ENCODE peak calls at places on chromosomes 1 and 21, in four cellular contexts. D is epithelial cell of esophagus, T is A549, E is fibroblast of pulmonary artery. A is an unnamed sample.

GRCh38 chr1:155777541-155777940 is 79.5 kb downstream of the GON4L start:
- DNase-seq in D (no peak), T (no peak), E (no peak), A (no peak)

GRCh38 chr1:22681564-22682276 is 28.7 kb downstream of the C1QB start:
- DNase-seq in D (no peak), T (no peak), E (no peak), A (no peak)

GRCh38 chr1:228457017-228457395 is 30.2 kb upstream of the RNF187 start:
- DNase-seq in D (no peak), T (no peak), E (no peak), A (no peak)

GRCh38 chr1:88791192-88791591 is 100.2 kb downstream of the GTF2B start:
- DNase-seq in D (peak), T (no peak), E (peak), A (no peak)

GRCh38 chr21:42118901-42119300 is 47.8 kb downstream of the UMODL1 start:
- DNase-seq in D (no peak), T (no peak), E (no peak), A (no peak)

GRCh38 chr1:100187912-100188311 is 9.9 kb upstream of the LRRC39 start:
- DNase-seq in D (peak), T (no peak), E (peak), A (no peak)

GRCh38 chr1:223776075-223776814 is 63.9 kb downstream of the CAPN2 start:
- DNase-seq in D (peak), T (peak), E (peak), A (peak)

GRCh38 chr1:224497714-224498573 is 63.3 kb upstream of the WDR26 start:
- DNase-seq in D (peak), T (peak), E (peak), A (no peak)

GRCh38 chr1:227333423-227333822 is 15.1 kb upstream of the CDC42BPA start:
- DNase-seq in D (peak), T (no peak), E (no peak), A (no peak)

GRCh38 chr1:214330715-214331114 is 49.8 kb downstream of the SMYD2 start:
- DNase-seq in D (no peak), T (no peak), E (no peak), A (no peak)

GRCh38 chr21:44353200-44353970 is at the start of gene TRPM2:
- DNase-seq in D (no peak), T (no peak), E (peak), A (no peak)

GRCh38 chr21:27201197-27201596 is 234.3 kb upstream of the ADAMTS5 start:
- DNase-seq in D (no peak), T (no peak), E (peak), A (no peak)

GRCh38 chr1:8077120-8077573 is 51.0 kb upstream of the ERRFI1 start:
- DNase-seq in D (peak), T (peak), E (peak), A (peak)

GRCh38 chr21:26389971-26390641 is 183.0 kb downstream of the CYYR1 start:
- DNase-seq in D (peak), T (peak), E (peak), A (peak)

GRCh38 chr1:30172757-30173156 is 550.6 kb downstream of the MATN1 start:
- DNase-seq in D (no peak), T (no peak), E (no peak), A (no peak)

GRCh38 chr1:163877016-163877415 is 555.3 kb downstream of the NUF2 start:
- DNase-seq in D (no peak), T (no peak), E (no peak), A (peak)

GRCh38 chr1:43587594-43587993 is 56.9 kb downstream of the PTPRF start:
- DNase-seq in D (peak), T (no peak), E (peak), A (peak)

GRCh38 chr1:206012086-206012859 is 9.1 kb upstream of the RAB7B start:
- DNase-seq in D (no peak), T (no peak), E (no peak), A (no peak)

GRCh38 chr1:201214886-201215285 is 24.3 kb downstream of the IGFN1 start:
- DNase-seq in D (no peak), T (no peak), E (no peak), A (no peak)

GRCh38 chr1:99767996-99768524 is 1.6 kb upstream of the FRRS1 start:
- DNase-seq in D (no peak), T (no peak), E (peak), A (no peak)

GRCh38 chr1:186008920-186009737 is 274.9 kb downstream of the HMCN1 start:
- DNase-seq in D (peak), T (no peak), E (peak), A (no peak)

GRCh38 chr1:64147759-64148158 is 55.7 kb upstream of the UBE2U start:
- DNase-seq in D (no peak), T (no peak), E (peak), A (no peak)

GRCh38 chr1:227903061-227903521 is 44.6 kb downstream of the WNT9A start:
- DNase-seq in D (no peak), T (no peak), E (no peak), A (no peak)

GRCh38 chr1:209095627-209096595 is 487.6 kb upstream of the CAMK1G start:
- DNase-seq in D (peak), T (peak), E (no peak), A (peak)

GRCh38 chr1:213996320-213997022 is 8.7 kb downstream of the PROX1 start:
- DNase-seq in D (no peak), T (no peak), E (no peak), A (no peak)

GRCh38 chr1:172397221-172397620 is 23.3 kb upstream of the C1orf105 start:
- DNase-seq in D (peak), T (no peak), E (peak), A (no peak)

GRCh38 chr1:172398193-172398592 is 22.3 kb upstream of the C1orf105 start:
- DNase-seq in D (no peak), T (no peak), E (peak), A (no peak)

GRCh38 chr1:172400073-172400737 is 20.3 kb upstream of the C1orf105 start:
- DNase-seq in D (no peak), T (no peak), E (no peak), A (no peak)

GRCh38 chr1:172397633-172398032 is 22.9 kb upstream of the C1orf105 start:
- DNase-seq in D (no peak), T (no peak), E (no peak), A (no peak)

DNA sequence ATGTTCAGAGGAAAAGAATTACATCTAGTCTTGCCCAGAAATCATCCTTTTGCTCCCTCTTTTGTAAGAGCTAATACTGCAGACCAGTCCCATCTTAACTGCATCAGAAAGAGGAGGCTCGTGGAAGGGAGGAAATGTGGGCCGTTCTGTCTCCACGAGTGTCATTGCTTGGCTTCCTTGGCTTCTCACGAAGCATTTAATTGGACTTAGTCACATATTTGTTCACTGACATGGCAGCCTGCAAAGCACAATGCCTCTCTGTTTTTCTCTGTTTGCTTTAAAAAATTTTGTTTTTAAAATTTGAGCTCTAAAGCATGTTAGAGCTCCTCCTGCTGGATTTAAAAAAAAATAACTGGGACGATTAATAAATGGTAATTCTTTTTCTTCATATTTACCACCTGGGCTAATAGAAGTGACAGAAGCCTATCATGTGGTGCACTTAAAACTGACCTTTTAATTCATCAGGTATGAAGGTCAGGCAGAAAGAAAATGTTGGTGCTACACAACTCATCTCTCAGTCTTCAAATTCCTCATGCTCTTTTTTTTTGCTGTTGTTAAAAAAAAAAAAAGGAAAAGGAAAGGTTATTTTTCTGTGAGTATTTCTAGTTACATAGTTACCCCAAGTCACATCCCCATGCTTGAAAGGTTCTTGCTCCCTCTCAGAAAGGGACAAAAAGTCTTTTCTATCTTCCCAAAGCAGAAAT is 21.0 kb upstream of the C1orf105 start:
- DNase-seq in D (peak), T (peak), E (peak), A (peak)
- H3K4me3 ChIP-seq in D (no peak), T (no peak), E (no peak), A (no peak)

DNA sequence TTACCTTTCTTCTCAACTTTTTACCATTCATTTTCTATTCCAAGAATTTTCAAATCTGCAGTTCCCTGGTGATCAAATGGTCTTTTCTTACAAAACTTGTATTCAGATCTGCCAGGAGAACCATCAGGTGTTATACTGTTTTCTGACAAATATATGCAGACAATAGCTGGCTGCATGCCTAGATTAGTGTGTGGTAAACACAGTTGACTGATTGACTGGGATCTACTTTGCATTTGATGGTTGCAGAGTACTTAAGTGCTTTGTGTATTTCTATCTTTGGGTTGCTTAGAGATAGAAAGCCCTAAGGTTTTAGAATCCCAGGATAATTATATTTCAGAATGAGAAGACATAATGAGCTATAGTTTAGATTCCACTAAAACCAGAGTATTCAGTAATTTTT is 102.0 kb upstream of the CHODL start:
- DNase-seq in D (no peak), T (no peak), E (no peak), A (no peak)
- TF ChIP-seq CTCF in D (no peak), T (no peak), E (no peak), A (no peak)

DNA sequence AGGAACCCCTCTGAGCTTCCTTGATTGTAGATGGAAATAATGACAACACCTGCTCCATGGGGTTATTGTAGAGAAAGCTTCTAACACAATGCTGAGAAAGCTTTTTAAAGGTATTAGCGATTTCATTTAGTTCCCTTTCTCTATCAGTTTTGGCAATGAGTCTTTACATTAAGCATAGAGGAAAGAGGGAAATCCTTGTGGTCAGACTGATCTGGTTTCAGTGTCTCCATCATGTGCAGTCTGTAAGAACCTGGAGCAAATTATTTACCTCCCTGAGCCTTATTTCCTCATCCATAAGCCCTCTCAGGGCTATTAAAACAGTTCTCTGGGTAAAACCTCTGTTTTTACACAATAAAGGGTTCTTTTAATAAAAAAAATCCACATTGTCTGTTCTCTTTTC is 87.5 kb downstream of the FGGY start:
- DNase-seq in D (no peak), T (no peak), E (no peak), A (no peak)
- H3K4me3 ChIP-seq in D (no peak), T (no peak), E (no peak), A (no peak)

GRCh38 chr1:49048188-49048587 is 271.5 kb upstream of the BEND5 start:
- DNase-seq in D (no peak), T (no peak), E (no peak), A (no peak)
- TF ChIP-seq CTCF in D (no peak), T (no peak), E (no peak), A (no peak)

GRCh38 chr21:34669149-34669879 is 520 bp downstream of the CLIC6 start:
- DNase-seq in D (no peak), T (no peak), E (no peak), A (no peak)
- H3K4me3 ChIP-seq in D (no peak), T (peak), E (no peak), A (peak)

DNA sequence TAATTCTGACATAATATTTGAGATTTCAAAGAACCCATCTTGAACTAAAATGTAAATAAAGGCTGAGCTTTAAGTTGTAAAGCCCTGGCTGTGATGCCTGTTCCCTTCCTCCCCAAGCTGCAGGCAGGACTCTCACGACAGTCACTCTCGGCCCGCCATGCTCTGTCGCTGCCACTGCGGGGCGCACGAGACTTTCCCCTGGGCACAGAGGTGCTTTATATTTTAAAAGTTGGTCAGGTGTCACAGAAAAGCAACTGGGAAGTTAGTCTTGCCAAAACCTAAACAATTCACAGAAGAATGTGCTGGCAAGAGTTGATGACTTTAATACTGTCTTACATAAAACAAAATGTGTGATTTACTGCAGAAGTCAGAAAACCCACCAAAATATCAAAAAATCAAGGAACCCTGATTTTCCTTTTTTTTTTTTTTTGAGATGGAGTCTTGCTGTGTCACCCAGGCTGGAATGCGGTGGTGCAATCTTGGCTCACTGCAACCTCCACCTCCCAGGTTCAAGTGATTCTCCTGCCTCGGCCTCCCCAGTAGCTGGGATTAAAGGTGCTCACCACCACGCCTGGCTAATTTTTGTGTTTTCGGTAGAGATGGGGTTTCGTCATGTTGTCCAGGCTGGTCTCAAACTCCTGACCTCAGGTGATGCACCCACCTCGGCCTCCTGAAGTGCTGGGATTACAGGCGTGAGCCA is 10.7 kb downstream of the LRRC47 start:
- DNase-seq in D (peak), T (no peak), E (peak), A (no peak)
- TF ChIP-seq CTCF in D (peak), T (peak), E (peak), A (no peak)

GRCh38 chr1:200027264-200027823 is at the start of gene NR5A2:
- DNase-seq in D (no peak), T (peak), E (no peak), A (no peak)

GRCh38 chr1:200030791-200031190 is 3.3 kb downstream of the NR5A2 start:
- DNase-seq in D (no peak), T (no peak), E (no peak), A (no peak)

GRCh38 chr1:200029624-200030074 is 2.1 kb downstream of the NR5A2 start:
- DNase-seq in D (no peak), T (no peak), E (no peak), A (no peak)

GRCh38 chr1:200028586-200029034 is 1.1 kb downstream of the NR5A2 start:
- DNase-seq in D (no peak), T (no peak), E (no peak), A (no peak)

DNA sequence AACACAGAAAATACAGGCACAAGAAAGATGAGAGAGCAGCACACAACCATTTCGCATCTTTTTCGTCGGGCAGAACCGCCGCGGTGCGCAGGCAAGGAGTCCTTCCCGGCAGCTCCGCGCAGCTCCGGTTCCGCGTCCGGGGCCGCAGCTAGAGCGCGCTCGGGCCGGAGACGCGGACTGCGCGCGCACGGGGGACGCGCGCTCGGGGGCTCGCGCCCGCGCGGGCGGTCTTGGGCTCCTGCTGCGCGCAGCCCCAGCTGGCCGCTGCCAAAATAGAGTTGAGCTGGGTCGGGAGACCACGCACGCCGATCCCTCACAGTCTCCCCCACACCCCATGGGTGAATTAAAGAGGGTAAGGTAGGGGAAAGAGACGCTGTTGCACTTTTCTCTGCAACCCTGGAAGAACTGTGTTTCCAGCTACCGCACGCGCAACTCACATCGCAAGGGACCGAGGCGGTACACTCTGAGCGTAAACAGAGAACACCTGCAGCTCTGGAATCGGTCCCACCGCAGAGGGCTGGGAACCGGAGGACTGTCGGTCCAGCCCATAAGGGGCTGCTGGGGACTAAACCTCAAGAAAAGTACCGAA is 1.6 kb downstream of the NR5A2 start:
- DNase-seq in D (peak), T (peak), E (no peak), A (no peak)
- H3K4me3 ChIP-seq in D (peak), T (peak), E (peak), A (peak)